ENCODE peak calls at places on chromosomes 11 and 22, in seven cellular contexts. C is trophoblast cell, Z is neuronal stem cell, X is mesendoderm, V is IMR-90, S is H1, R is H9. W is an unnamed sample.

GRCh38 chr11:63243533-63243932 is at the start of gene SLC22A25:
- DNase-seq in C (peak), Z (no peak), X (peak), V (no peak), S (no peak), R (no peak), W (no peak)

GRCh38 chr22:44003776-44004460 is 20.2 kb upstream of the PARVB start:
- DNase-seq in C (no peak), Z (no peak), X (peak), V (no peak), S (no peak), R (peak), W (no peak)

GRCh38 chr11:1531961-1532586 is 40.0 kb downstream of the DUSP8 start:
- DNase-seq in C (no peak), Z (no peak), X (no peak), V (no peak), S (no peak), R (no peak), W (no peak)

GRCh38 chr11:121341609-121342008 is 49.0 kb downstream of the SC5D start:
- DNase-seq in C (no peak), Z (no peak), X (no peak), V (no peak), S (no peak), R (no peak), W (no peak)

GRCh38 chr11:126319374-126319740 is 15.5 kb downstream of the DCPS start:
- DNase-seq in C (no peak), Z (no peak), X (no peak), V (no peak), S (no peak), R (no peak), W (no peak)

GRCh38 chr22:47658182-47658581 is 895.7 kb downstream of the TBC1D22A start:
- DNase-seq in C (no peak), Z (no peak), X (no peak), V (no peak), S (no peak), R (peak), W (no peak)

GRCh38 chr11:14258177-14258935 is 100.6 kb downstream of the RRAS2 start:
- DNase-seq in C (peak), Z (no peak), X (peak), V (peak), S (no peak), R (no peak), W (peak)

GRCh38 chr11:101707477-101707876 is 123.7 kb upstream of the TRPC6 start:
- DNase-seq in C (peak), Z (no peak), X (peak), V (no peak), S (no peak), R (peak), W (no peak)

GRCh38 chr11:130646881-130647280 is 198.4 kb downstream of the ADAMTS15 start:
- DNase-seq in C (no peak), Z (no peak), X (no peak), V (no peak), S (no peak), R (no peak), W (no peak)

GRCh38 chr22:50696799-50697561 is 24.4 kb downstream of the SHANK3 start:
- DNase-seq in C (peak), Z (peak), X (peak), V (no peak), S (no peak), R (peak), W (peak)

GRCh38 chr11:99370557-99371200 is 349.9 kb downstream of the CNTN5 start:
- DNase-seq in C (peak), Z (peak), X (peak), V (peak), S (no peak), R (peak), W (peak)

GRCh38 chr11:35623708-35624168 is 5.5 kb downstream of the FJX1 start:
- DNase-seq in C (peak), Z (no peak), X (no peak), V (peak), S (no peak), R (no peak), W (peak)

GRCh38 chr11:1382429-1382828 is 7.3 kb upstream of the BRSK2 start:
- DNase-seq in C (no peak), Z (no peak), X (no peak), V (no peak), S (no peak), R (peak), W (no peak)

GRCh38 chr11:92251980-92252379 is 27.4 kb downstream of the FAT3 start:
- DNase-seq in C (peak), Z (no peak), X (peak), V (peak), S (no peak), R (no peak), W (peak)

GRCh38 chr11:55474321-55474720 is 79.9 kb upstream of the OR4C15 start:
- DNase-seq in C (no peak), Z (no peak), X (no peak), V (no peak), S (no peak), R (no peak), W (no peak)

GRCh38 chr11:93020248-93021088 is 51.0 kb downstream of the MTNR1B start:
- DNase-seq in C (peak), Z (peak), X (peak), V (peak), S (no peak), R (no peak), W (peak)

GRCh38 chr11:131664246-131664645 is 293.8 kb downstream of the NTM start:
- DNase-seq in C (no peak), Z (no peak), X (no peak), V (no peak), S (no peak), R (no peak), W (no peak)

GRCh38 chr11:109421981-109422590 is at the start of gene C11orf87:
- DNase-seq in C (peak), Z (peak), X (peak), V (no peak), S (peak), R (peak), W (peak)

GRCh38 chr11:126561327-126561893 is 205.9 kb downstream of the ST3GAL4 start:
- DNase-seq in C (peak), Z (peak), X (peak), V (peak), S (peak), R (peak), W (peak)

GRCh38 chr11:130762342-130763037 is 153.8 kb downstream of the SNX19 start:
- DNase-seq in C (no peak), Z (no peak), X (no peak), V (no peak), S (no peak), R (no peak), W (no peak)

GRCh38 chr11:133821776-133822175 is 23.5 kb downstream of the SPATA19 start:
- DNase-seq in C (peak), Z (peak), X (peak), V (no peak), S (peak), R (peak), W (no peak)

GRCh38 chr22:47190957-47191323 is 428.5 kb downstream of the TBC1D22A start:
- DNase-seq in C (no peak), Z (no peak), X (no peak), V (no peak), S (no peak), R (no peak), W (no peak)

GRCh38 chr11:79400717-79401330 is 40.0 kb downstream of the TENM4 start:
- DNase-seq in C (peak), Z (peak), X (peak), V (peak), S (no peak), R (peak), W (peak)

GRCh38 chr11:125892994-125893393 is 5.5 kb downstream of the HYLS1 start:
- DNase-seq in C (no peak), Z (no peak), X (no peak), V (no peak), S (no peak), R (no peak), W (no peak)

GRCh38 chr11:111236355-111236754 is 9.2 kb upstream of the POU2AF2 start:
- DNase-seq in C (no peak), Z (no peak), X (no peak), V (peak), S (no peak), R (no peak), W (no peak)

GRCh38 chr22:50182176-50183081 is 3.3 kb upstream of the TRABD start:
- DNase-seq in C (no peak), Z (no peak), X (no peak), V (no peak), S (no peak), R (no peak), W (no peak)

GRCh38 chr22:46088541-46089311 is 61.6 kb upstream of the PPARA start:
- DNase-seq in C (no peak), Z (no peak), X (no peak), V (peak), S (no peak), R (no peak), W (no peak)

GRCh38 chr22:39959640-39960447 is at the start of gene TMA7B:
- DNase-seq in C (peak), Z (no peak), X (peak), V (peak), S (no peak), R (peak), W (peak)

GRCh38 chr22:49995413-49996191 is 17.0 kb downstream of the IL17REL start:
- DNase-seq in C (no peak), Z (no peak), X (no peak), V (no peak), S (no peak), R (no peak), W (no peak)

GRCh38 chr11:77547863-77548551 is 41.7 kb upstream of the AQP11 start:
- DNase-seq in C (peak), Z (peak), X (peak), V (peak), S (peak), R (peak), W (peak)

GRCh38 chr22:17106785-17107546 is 14.2 kb downstream of the TMEM121B start:
- DNase-seq in C (no peak), Z (no peak), X (no peak), V (no peak), S (no peak), R (no peak), W (no peak)

GRCh38 chr11:57116654-57117053 is 65.1 kb upstream of the LRRC55 start:
- DNase-seq in C (peak), Z (no peak), X (peak), V (peak), S (peak), R (peak), W (peak)

DNA sequence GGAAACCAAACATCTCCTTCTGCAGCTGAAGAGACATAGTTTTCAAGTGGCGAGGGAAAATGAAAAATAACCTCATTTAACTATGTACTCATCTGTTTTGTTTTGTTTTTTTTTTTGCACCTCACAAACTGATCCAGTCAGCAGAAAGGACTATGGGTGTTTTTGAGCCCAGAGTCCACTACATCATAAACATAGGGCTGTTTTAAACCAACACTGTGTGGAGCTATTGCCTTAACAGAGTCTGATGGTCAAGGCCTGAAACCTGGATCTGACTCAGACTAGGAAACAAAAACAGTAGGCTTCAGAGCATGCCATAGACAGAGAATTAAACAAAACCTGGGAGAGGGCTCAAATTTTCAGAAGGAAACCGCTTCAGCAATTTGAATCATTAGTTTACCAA is 99.3 kb upstream of the FSHB start:
- DNase-seq in C (no peak), Z (no peak), X (peak), V (no peak), S (no peak), R (no peak), W (no peak)
- H2BK5ac ChIP-seq in C (no peak), Z (no peak), X (no peak), V (no peak), S (no peak), R (no peak), W (no peak)

GRCh38 chr11:64641596-64642417 is 50.8 kb downstream of the SLC22A12 start:
- DNase-seq in C (peak), Z (no peak), X (no peak), V (no peak), S (no peak), R (no peak), W (no peak)

GRCh38 chr11:64638017-64638664 is 47.1 kb downstream of the SLC22A12 start:
- DNase-seq in C (no peak), Z (no peak), X (peak), V (no peak), S (no peak), R (peak), W (no peak)

GRCh38 chr11:64638829-64639228 is 47.8 kb downstream of the SLC22A12 start:
- DNase-seq in C (no peak), Z (no peak), X (no peak), V (no peak), S (no peak), R (no peak), W (no peak)

GRCh38 chr11:64637346-64638016 is 46.5 kb downstream of the SLC22A12 start:
- DNase-seq in C (no peak), Z (no peak), X (peak), V (no peak), S (no peak), R (no peak), W (no peak)

GRCh38 chr11:64639885-64640284 is 48.9 kb downstream of the SLC22A12 start:
- DNase-seq in C (no peak), Z (no peak), X (no peak), V (no peak), S (no peak), R (no peak), W (no peak)
- H2BK5ac ChIP-seq in C (no peak), Z (no peak), X (no peak), V (no peak), S (no peak), R (no peak), W (no peak)

GRCh38 chr11:28243057-28243456 is 134.9 kb downstream of the METTL15 start:
- DNase-seq in C (no peak), Z (no peak), X (no peak), V (no peak), S (no peak), R (no peak), W (no peak)
- H2BK5ac ChIP-seq in C (no peak), Z (no peak), X (no peak), V (no peak), S (no peak), R (no peak), W (no peak)

GRCh38 chr22:41775976-41776375 is 24.5 kb upstream of the CCDC134 start:
- DNase-seq in C (no peak), Z (no peak), X (no peak), V (no peak), S (no peak), R (no peak), W (no peak)
- H2BK5ac ChIP-seq in C (no peak), Z (no peak), X (no peak), V (no peak), S (no peak), R (no peak), W (no peak)

GRCh38 chr22:48677621-48678020 is 1150.1 kb downstream of the BRD1 start:
- DNase-seq in C (no peak), Z (no peak), X (no peak), V (no peak), S (no peak), R (no peak), W (no peak)
- H2BK5ac ChIP-seq in C (no peak), Z (no peak), X (no peak), V (no peak), S (no peak), R (no peak), W (no peak)

GRCh38 chr22:48755332-48755949 is 1072.2 kb downstream of the BRD1 start:
- DNase-seq in C (no peak), Z (no peak), X (no peak), V (no peak), S (no peak), R (no peak), W (no peak)
- H2BK5ac ChIP-seq in C (no peak), Z (peak), X (no peak), V (no peak), S (no peak), R (no peak), W (no peak)

W was measured in mesenchymal stem cell.